ENCODE peak calls at places on chromosomes 13 and 19, in six cellular contexts. One of them, this sample, is unnamed.

GRCh38 chr13:75507027-75508001 is 25.3 kb upstream of the TBC1D4 start:
- DNase-seq in psoas muscle: no peak
- DNase-seq in sigmoid colon: no peak
- DNase-seq in tibial artery: no peak
- DNase-seq in testis: no peak
- DNase-seq in cardiac muscle cell: no peak
- DNase-seq in this sample: peak

GRCh38 chr19:18309525-18310064 is 13.3 kb downstream of the LSM4 start:
- DNase-seq in psoas muscle: no peak
- DNase-seq in sigmoid colon: no peak
- DNase-seq in tibial artery: no peak
- DNase-seq in testis: no peak
- DNase-seq in cardiac muscle cell: no peak
- DNase-seq in this sample: no peak

GRCh38 chr13:107138468-107138867 is 570.5 kb upstream of the ARGLU1 start:
- DNase-seq in psoas muscle: no peak
- DNase-seq in sigmoid colon: no peak
- DNase-seq in tibial artery: no peak
- DNase-seq in testis: no peak
- DNase-seq in cardiac muscle cell: no peak
- DNase-seq in this sample: no peak

GRCh38 chr19:7795555-7796161 is 32.6 kb downstream of the CLEC4M start:
- DNase-seq in psoas muscle: no peak
- DNase-seq in sigmoid colon: no peak
- DNase-seq in tibial artery: no peak
- DNase-seq in testis: no peak
- DNase-seq in cardiac muscle cell: no peak
- DNase-seq in this sample: no peak

GRCh38 chr19:7862413-7862951 is 11.7 kb downstream of the PRR36 start:
- DNase-seq in psoas muscle: peak
- DNase-seq in sigmoid colon: no peak
- DNase-seq in tibial artery: no peak
- DNase-seq in testis: peak
- DNase-seq in cardiac muscle cell: peak
- DNase-seq in this sample: peak

GRCh38 chr19:20238025-20238623 is 71.1 kb downstream of the ZNF486 start:
- DNase-seq in psoas muscle: peak
- DNase-seq in sigmoid colon: peak
- DNase-seq in tibial artery: peak
- DNase-seq in testis: peak
- DNase-seq in cardiac muscle cell: peak
- DNase-seq in this sample: peak

GRCh38 chr19:27772059-27772458 is 1440.9 kb downstream of the UQCRFS1 start:
- DNase-seq in psoas muscle: no peak
- DNase-seq in sigmoid colon: no peak
- DNase-seq in tibial artery: no peak
- DNase-seq in testis: no peak
- DNase-seq in cardiac muscle cell: no peak
- DNase-seq in this sample: no peak

GRCh38 chr19:866769-867300 is 7.4 kb downstream of the CFD start:
- DNase-seq in psoas muscle: no peak
- DNase-seq in sigmoid colon: no peak
- DNase-seq in tibial artery: no peak
- DNase-seq in testis: no peak
- DNase-seq in cardiac muscle cell: no peak
- DNase-seq in this sample: no peak

GRCh38 chr13:110266983-110267382 is 40.0 kb downstream of the COL4A1 start:
- DNase-seq in psoas muscle: no peak
- DNase-seq in sigmoid colon: peak
- DNase-seq in tibial artery: no peak
- DNase-seq in testis: no peak
- DNase-seq in cardiac muscle cell: peak
- DNase-seq in this sample: no peak

GRCh38 chr13:99425485-99426341 is 75.6 kb upstream of the TM9SF2 start:
- DNase-seq in psoas muscle: no peak
- DNase-seq in sigmoid colon: no peak
- DNase-seq in tibial artery: no peak
- DNase-seq in testis: peak
- DNase-seq in cardiac muscle cell: no peak
- DNase-seq in this sample: no peak

GRCh38 chr19:34269968-34270621 is 15.7 kb downstream of the GARRE1 start:
- DNase-seq in psoas muscle: peak
- DNase-seq in sigmoid colon: peak
- DNase-seq in tibial artery: peak
- DNase-seq in testis: no peak
- DNase-seq in cardiac muscle cell: peak
- DNase-seq in this sample: peak

GRCh38 chr19:53365899-53366493 is 491 bp downstream of the ZNF525 start:
- DNase-seq in psoas muscle: peak
- DNase-seq in sigmoid colon: no peak
- DNase-seq in tibial artery: no peak
- DNase-seq in testis: no peak
- DNase-seq in cardiac muscle cell: no peak
- DNase-seq in this sample: no peak

GRCh38 chr13:24834902-24835510 is 71.0 kb downstream of the RNF17 start:
- DNase-seq in psoas muscle: no peak
- DNase-seq in sigmoid colon: no peak
- DNase-seq in tibial artery: no peak
- DNase-seq in testis: no peak
- DNase-seq in cardiac muscle cell: no peak
- DNase-seq in this sample: no peak

GRCh38 chr13:90838561-90838960 is 508.9 kb upstream of the MIR17HG start:
- DNase-seq in psoas muscle: no peak
- DNase-seq in sigmoid colon: no peak
- DNase-seq in tibial artery: no peak
- DNase-seq in testis: no peak
- DNase-seq in cardiac muscle cell: no peak
- DNase-seq in this sample: no peak

GRCh38 chr19:1847684-1848398 is 442 bp downstream of the REXO1 start:
- DNase-seq in psoas muscle: no peak
- DNase-seq in sigmoid colon: no peak
- DNase-seq in tibial artery: peak
- DNase-seq in testis: peak
- DNase-seq in cardiac muscle cell: peak
- DNase-seq in this sample: peak

GRCh38 chr19:5251096-5252065 is 89.2 kb downstream of the PTPRS start:
- DNase-seq in psoas muscle: no peak
- DNase-seq in sigmoid colon: no peak
- DNase-seq in tibial artery: no peak
- DNase-seq in testis: no peak
- DNase-seq in cardiac muscle cell: no peak
- DNase-seq in this sample: peak

GRCh38 chr13:64087624-64088023 is 2672.0 kb upstream of the PCDH20 start:
- DNase-seq in psoas muscle: no peak
- DNase-seq in sigmoid colon: no peak
- DNase-seq in tibial artery: no peak
- DNase-seq in testis: no peak
- DNase-seq in cardiac muscle cell: no peak
- DNase-seq in this sample: no peak

GRCh38 chr19:2503521-2504109 is 27.7 kb downstream of the GADD45B start:
- DNase-seq in psoas muscle: no peak
- DNase-seq in sigmoid colon: no peak
- DNase-seq in tibial artery: no peak
- DNase-seq in testis: no peak
- DNase-seq in cardiac muscle cell: peak
- DNase-seq in this sample: no peak

GRCh38 chr13:98228661-98229349 is 51.7 kb upstream of the RNF113B start:
- DNase-seq in psoas muscle: no peak
- DNase-seq in sigmoid colon: no peak
- DNase-seq in tibial artery: no peak
- DNase-seq in testis: no peak
- DNase-seq in cardiac muscle cell: no peak
- DNase-seq in this sample: no peak

GRCh38 chr13:100773429-100773828 is 98.8 kb upstream of the TMTC4 start:
- DNase-seq in psoas muscle: no peak
- DNase-seq in sigmoid colon: no peak
- DNase-seq in tibial artery: no peak
- DNase-seq in testis: no peak
- DNase-seq in cardiac muscle cell: no peak
- DNase-seq in this sample: no peak

GRCh38 chr19:29442910-29443309 is 82.9 kb upstream of the VSTM2B start:
- DNase-seq in psoas muscle: no peak
- DNase-seq in sigmoid colon: no peak
- DNase-seq in tibial artery: no peak
- DNase-seq in testis: peak
- DNase-seq in cardiac muscle cell: no peak
- DNase-seq in this sample: no peak

GRCh38 chr13:43663474-43664090 is 123.2 kb downstream of the ENOX1 start:
- DNase-seq in psoas muscle: no peak
- DNase-seq in sigmoid colon: no peak
- DNase-seq in tibial artery: no peak
- DNase-seq in testis: no peak
- DNase-seq in cardiac muscle cell: peak
- DNase-seq in this sample: no peak

GRCh38 chr19:6590458-6591319 is at the start of gene CD70:
- DNase-seq in psoas muscle: no peak
- DNase-seq in sigmoid colon: no peak
- DNase-seq in tibial artery: no peak
- DNase-seq in testis: no peak
- DNase-seq in cardiac muscle cell: no peak
- DNase-seq in this sample: peak

GRCh38 chr13:60759499-60759898 is 362.5 kb downstream of the TDRD3 start:
- DNase-seq in psoas muscle: no peak
- DNase-seq in sigmoid colon: no peak
- DNase-seq in tibial artery: no peak
- DNase-seq in testis: no peak
- DNase-seq in cardiac muscle cell: peak
- DNase-seq in this sample: no peak

GRCh38 chr13:86282450-86282849 is 483.2 kb upstream of the SLITRK6 start:
- DNase-seq in psoas muscle: no peak
- DNase-seq in sigmoid colon: no peak
- DNase-seq in tibial artery: no peak
- DNase-seq in testis: no peak
- DNase-seq in cardiac muscle cell: no peak
- DNase-seq in this sample: no peak

GRCh38 chr13:51942189-51942588 is 69.1 kb downstream of the ATP7B start:
- DNase-seq in psoas muscle: no peak
- DNase-seq in sigmoid colon: no peak
- DNase-seq in tibial artery: no peak
- DNase-seq in testis: no peak
- DNase-seq in cardiac muscle cell: no peak
- DNase-seq in this sample: peak

GRCh38 chr19:30245401-30246039 is 126.7 kb upstream of the ZNF536 start:
- DNase-seq in psoas muscle: no peak
- DNase-seq in sigmoid colon: no peak
- DNase-seq in tibial artery: no peak
- DNase-seq in testis: no peak
- DNase-seq in cardiac muscle cell: no peak
- DNase-seq in this sample: no peak

GRCh38 chr19:18271433-18271841 is 2.8 kb downstream of the IQCN start:
- DNase-seq in psoas muscle: no peak
- DNase-seq in sigmoid colon: no peak
- DNase-seq in tibial artery: no peak
- DNase-seq in testis: peak
- DNase-seq in cardiac muscle cell: peak
- DNase-seq in this sample: no peak

DNA sequence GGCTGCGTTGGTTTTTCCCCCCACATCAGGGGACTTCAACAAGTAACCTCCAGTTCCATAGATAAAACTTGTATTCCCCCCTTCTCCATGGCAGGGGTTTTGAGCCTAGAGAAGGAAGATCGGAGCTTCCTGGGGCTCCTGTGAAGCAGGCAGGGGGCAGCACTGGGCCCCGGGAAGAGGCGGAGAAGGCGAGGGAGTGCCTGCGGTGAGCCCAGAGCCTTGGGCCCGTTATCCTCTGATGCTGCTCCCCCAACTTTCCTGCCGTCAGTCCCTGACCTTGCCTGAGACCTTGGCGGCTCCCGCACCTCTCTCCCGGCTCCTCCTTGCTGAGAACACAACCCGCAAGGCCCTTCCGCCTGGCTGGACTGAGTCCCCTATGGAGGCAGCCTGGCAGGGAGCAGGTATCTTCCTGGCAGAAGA is 2.5 kb downstream of the LIPE start:
- DNase-seq in psoas muscle: no peak
- DNase-seq in sigmoid colon: peak
- DNase-seq in tibial artery: no peak
- DNase-seq in testis: peak
- DNase-seq in cardiac muscle cell: no peak
- DNase-seq in this sample: no peak
- H3K27ac ChIP-seq in psoas muscle: no peak
- H3K27ac ChIP-seq in sigmoid colon: no peak
- H3K27ac ChIP-seq in tibial artery: no peak
- H3K27ac ChIP-seq in testis: peak
- H3K27ac ChIP-seq in cardiac muscle cell: peak
- H3K27ac ChIP-seq in this sample: peak

GRCh38 chr13:113835461-113836274 is 28.2 kb downstream of the GAS6 start:
- DNase-seq in psoas muscle: peak
- DNase-seq in sigmoid colon: no peak
- DNase-seq in tibial artery: no peak
- DNase-seq in testis: no peak
- DNase-seq in cardiac muscle cell: peak
- DNase-seq in this sample: peak
- TF ChIP-seq CTCF in psoas muscle: no peak
- TF ChIP-seq CTCF in sigmoid colon: no peak
- TF ChIP-seq CTCF in tibial artery: no peak
- TF ChIP-seq CTCF in testis: no peak
- TF ChIP-seq CTCF in cardiac muscle cell: no peak
- TF ChIP-seq CTCF in this sample: no peak

GRCh38 chr13:30373727-30374126 is 48.6 kb upstream of the UBE2L5 start:
- DNase-seq in psoas muscle: no peak
- DNase-seq in sigmoid colon: no peak
- DNase-seq in tibial artery: peak
- DNase-seq in testis: no peak
- DNase-seq in cardiac muscle cell: no peak
- DNase-seq in this sample: no peak

GRCh38 chr13:30381049-30381448 is 41.2 kb upstream of the UBE2L5 start:
- DNase-seq in psoas muscle: no peak
- DNase-seq in sigmoid colon: no peak
- DNase-seq in tibial artery: no peak
- DNase-seq in testis: no peak
- DNase-seq in cardiac muscle cell: no peak
- DNase-seq in this sample: no peak

GRCh38 chr13:30377312-30377685 is 45.0 kb upstream of the UBE2L5 start:
- DNase-seq in psoas muscle: no peak
- DNase-seq in sigmoid colon: no peak
- DNase-seq in tibial artery: no peak
- DNase-seq in testis: no peak
- DNase-seq in cardiac muscle cell: no peak
- DNase-seq in this sample: no peak

GRCh38 chr13:30375436-30375835 is 46.9 kb upstream of the UBE2L5 start:
- DNase-seq in psoas muscle: no peak
- DNase-seq in sigmoid colon: no peak
- DNase-seq in tibial artery: peak
- DNase-seq in testis: no peak
- DNase-seq in cardiac muscle cell: no peak
- DNase-seq in this sample: no peak

GRCh38 chr13:30376426-30377311 is 45.6 kb upstream of the UBE2L5 start:
- DNase-seq in psoas muscle: no peak
- DNase-seq in sigmoid colon: no peak
- DNase-seq in tibial artery: peak
- DNase-seq in testis: no peak
- DNase-seq in cardiac muscle cell: no peak
- DNase-seq in this sample: no peak
- H3K27ac ChIP-seq in psoas muscle: no peak
- H3K27ac ChIP-seq in sigmoid colon: no peak
- H3K27ac ChIP-seq in tibial artery: no peak
- H3K27ac ChIP-seq in testis: no peak
- H3K27ac ChIP-seq in cardiac muscle cell: peak
- H3K27ac ChIP-seq in this sample: no peak

DNA sequence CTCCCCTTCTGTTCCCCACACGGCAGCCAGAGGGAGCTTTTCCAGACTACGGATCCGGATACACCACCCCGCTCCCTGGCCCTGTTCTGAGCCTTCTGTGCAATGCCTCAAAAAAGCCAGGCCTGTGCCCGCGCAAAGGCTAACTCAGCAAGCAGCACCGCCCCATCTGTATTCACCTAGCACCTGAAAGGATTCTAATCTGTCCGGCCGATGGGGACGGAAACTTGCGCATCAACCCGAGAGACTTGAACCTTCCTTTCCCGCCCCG is 589 bp downstream of the ZBTB45 start:
- DNase-seq in psoas muscle: peak
- DNase-seq in sigmoid colon: peak
- DNase-seq in tibial artery: peak
- DNase-seq in testis: peak
- DNase-seq in cardiac muscle cell: peak
- DNase-seq in this sample: peak
- TF ChIP-seq CTCF in psoas muscle: peak
- TF ChIP-seq CTCF in sigmoid colon: peak
- TF ChIP-seq CTCF in tibial artery: no peak
- TF ChIP-seq CTCF in testis: no peak
- TF ChIP-seq CTCF in cardiac muscle cell: peak
- TF ChIP-seq CTCF in this sample: peak